ENCODE peak calls at places on chromosomes 12 and 14, in six cellular contexts. N is IMR-90, M is mesenchymal stem cell, F is mesendoderm, G is H1, Z is H9. V is an unnamed sample.

GRCh38 chr12:118633071-118633470 is 256.7 kb downstream of the SUDS3 start:
- DNase-seq in N (no peak), M (no peak), F (no peak), G (no peak), Z (no peak), V (peak)

GRCh38 chr14:55398679-55399078 is 13.0 kb downstream of the ATG14 start:
- DNase-seq in N (peak), M (peak), F (no peak), G (no peak), Z (no peak), V (no peak)

GRCh38 chr12:12620730-12621315 is 9.1 kb downstream of the CREBL2 start:
- DNase-seq in N (no peak), M (no peak), F (no peak), G (no peak), Z (no peak), V (no peak)

GRCh38 chr14:95134304-95134933 is 22.9 kb downstream of the DICER1 start:
- DNase-seq in N (peak), M (peak), F (no peak), G (no peak), Z (no peak), V (no peak)

GRCh38 chr14:28264306-28264705 is 502.3 kb upstream of the FOXG1 start:
- DNase-seq in N (no peak), M (no peak), F (no peak), G (no peak), Z (no peak), V (no peak)

GRCh38 chr12:89138048-89138852 is 214.1 kb downstream of the DUSP6 start:
- DNase-seq in N (peak), M (peak), F (no peak), G (no peak), Z (no peak), V (no peak)

GRCh38 chr12:103626498-103626897 is 39.4 kb downstream of the STAB2 start:
- DNase-seq in N (peak), M (peak), F (peak), G (no peak), Z (peak), V (peak)

GRCh38 chr12:103771466-103771865 is 69.6 kb downstream of the NT5DC3 start:
- DNase-seq in N (peak), M (peak), F (peak), G (peak), Z (peak), V (no peak)

GRCh38 chr14:69291891-69292586 is 32.1 kb downstream of the GALNT16 start:
- DNase-seq in N (no peak), M (peak), F (peak), G (no peak), Z (no peak), V (no peak)

GRCh38 chr14:75604979-75605825 is 26.8 kb downstream of the FLVCR2 start:
- DNase-seq in N (no peak), M (no peak), F (peak), G (no peak), Z (no peak), V (no peak)

GRCh38 chr14:63897706-63898105 is 44.9 kb downstream of the SYNE2 start:
- DNase-seq in N (peak), M (peak), F (no peak), G (no peak), Z (no peak), V (no peak)

GRCh38 chr12:14395059-14395778 is 29.7 kb downstream of the ATF7IP start:
- DNase-seq in N (no peak), M (no peak), F (no peak), G (no peak), Z (no peak), V (no peak)

GRCh38 chr14:64983439-64984310 is 3.0 kb upstream of the FNTB start:
- DNase-seq in N (peak), M (peak), F (peak), G (no peak), Z (no peak), V (no peak)

GRCh38 chr14:105497671-105498429 is 6.8 kb downstream of the TEDC1 start:
- DNase-seq in N (no peak), M (no peak), F (no peak), G (no peak), Z (peak), V (no peak)

GRCh38 chr14:75711134-75711795 is 50.2 kb downstream of the TTLL5 start:
- DNase-seq in N (peak), M (peak), F (peak), G (no peak), Z (no peak), V (peak)

GRCh38 chr14:99236386-99237133 is 35.4 kb downstream of the BCL11B start:
- DNase-seq in N (no peak), M (no peak), F (no peak), G (no peak), Z (no peak), V (no peak)

GRCh38 chr14:74642011-74642410 is 30.0 kb upstream of the LTBP2 start:
- DNase-seq in N (peak), M (peak), F (no peak), G (no peak), Z (no peak), V (no peak)

GRCh38 chr12:64810831-64811230 is 13.6 kb upstream of the TBC1D30 start:
- DNase-seq in N (no peak), M (no peak), F (no peak), G (no peak), Z (no peak), V (no peak)

GRCh38 chr12:120514002-120514401 is 15.0 kb downstream of the COQ5 start:
- DNase-seq in N (no peak), M (no peak), F (no peak), G (no peak), Z (no peak), V (no peak)

GRCh38 chr14:103281496-103282231 is 52.4 kb upstream of the EIF5 start:
- DNase-seq in N (peak), M (peak), F (peak), G (no peak), Z (peak), V (no peak)

GRCh38 chr12:19945559-19946485 is 422.5 kb upstream of the PDE3A start:
- DNase-seq in N (peak), M (peak), F (no peak), G (no peak), Z (no peak), V (no peak)

GRCh38 chr12:92338671-92339070 is 193.0 kb upstream of the BTG1 start:
- DNase-seq in N (no peak), M (no peak), F (peak), G (no peak), Z (no peak), V (no peak)

GRCh38 chr14:93970589-93970966 is 5.8 kb downstream of the ASB2 start:
- DNase-seq in N (no peak), M (no peak), F (no peak), G (no peak), Z (no peak), V (no peak)

GRCh38 chr12:97595423-97595822 is 132.8 kb downstream of the RMST start:
- DNase-seq in N (no peak), M (no peak), F (no peak), G (no peak), Z (no peak), V (no peak)

GRCh38 chr12:57347284-57347683 is 83.6 kb downstream of the R3HDM2 start:
- DNase-seq in N (no peak), M (no peak), F (no peak), G (no peak), Z (no peak), V (no peak)

GRCh38 chr14:94532462-94532861 is 23.2 kb upstream of the SERPINA12 start:
- DNase-seq in N (no peak), M (no peak), F (no peak), G (no peak), Z (no peak), V (no peak)

GRCh38 chr12:109937371-109937770 is 37.3 kb downstream of the TCHP start:
- DNase-seq in N (no peak), M (no peak), F (no peak), G (no peak), Z (no peak), V (no peak)

GRCh38 chr12:57456145-57456700 is 1.1 kb downstream of the INHBE start:
- DNase-seq in N (peak), M (peak), F (peak), G (no peak), Z (peak), V (peak)

GRCh38 chr12:120842595-120842994 is 61.6 kb downstream of the SPPL3 start:
- DNase-seq in N (peak), M (no peak), F (no peak), G (no peak), Z (no peak), V (no peak)

GRCh38 chr14:55052259-55052930 is 948 bp downstream of the MAPK1IP1L start:
- DNase-seq in N (peak), M (peak), F (no peak), G (no peak), Z (no peak), V (no peak)

GRCh38 chr14:98953544-98954346 is 318.3 kb downstream of the BCL11B start:
- DNase-seq in N (no peak), M (no peak), F (no peak), G (no peak), Z (peak), V (no peak)

GRCh38 chr12:124318336-124319020 is 23.6 kb downstream of the RFLNA start:
- DNase-seq in N (no peak), M (no peak), F (peak), G (no peak), Z (peak), V (no peak)

GRCh38 chr12:116694653-116695463 is 43.0 kb downstream of the SPRING1 start:
- DNase-seq in N (no peak), M (no peak), F (no peak), G (no peak), Z (no peak), V (no peak)

GRCh38 chr14:85607571-85608219 is 77.8 kb downstream of the FLRT2 start:
- DNase-seq in N (peak), M (peak), F (no peak), G (no peak), Z (no peak), V (no peak)

GRCh38 chr14:90491221-90491867 is 94.5 kb downstream of the CALM1 start:
- DNase-seq in N (peak), M (no peak), F (peak), G (no peak), Z (no peak), V (no peak)

GRCh38 chr12:50039151-50039835 is 14.0 kb upstream of the RACGAP1 start:
- DNase-seq in N (peak), M (peak), F (peak), G (peak), Z (peak), V (peak)

GRCh38 chr12:104769207-104769606 is 188.9 kb downstream of the SLC41A2 start:
- DNase-seq in N (no peak), M (no peak), F (no peak), G (no peak), Z (no peak), V (no peak)

GRCh38 chr14:51176819-51177218 is 63.2 kb upstream of the TMX1 start:
- DNase-seq in N (no peak), M (no peak), F (no peak), G (no peak), Z (no peak), V (no peak)

GRCh38 chr12:34599530-34600513 is 577.5 kb downstream of the ALG10 start:
- DNase-seq in N (no peak), M (no peak), F (no peak), G (no peak), Z (no peak), V (no peak)

GRCh38 chr12:103881261-103881660 is 40.2 kb upstream of the NT5DC3 start:
- DNase-seq in N (no peak), M (no peak), F (no peak), G (no peak), Z (no peak), V (no peak)

DNA sequence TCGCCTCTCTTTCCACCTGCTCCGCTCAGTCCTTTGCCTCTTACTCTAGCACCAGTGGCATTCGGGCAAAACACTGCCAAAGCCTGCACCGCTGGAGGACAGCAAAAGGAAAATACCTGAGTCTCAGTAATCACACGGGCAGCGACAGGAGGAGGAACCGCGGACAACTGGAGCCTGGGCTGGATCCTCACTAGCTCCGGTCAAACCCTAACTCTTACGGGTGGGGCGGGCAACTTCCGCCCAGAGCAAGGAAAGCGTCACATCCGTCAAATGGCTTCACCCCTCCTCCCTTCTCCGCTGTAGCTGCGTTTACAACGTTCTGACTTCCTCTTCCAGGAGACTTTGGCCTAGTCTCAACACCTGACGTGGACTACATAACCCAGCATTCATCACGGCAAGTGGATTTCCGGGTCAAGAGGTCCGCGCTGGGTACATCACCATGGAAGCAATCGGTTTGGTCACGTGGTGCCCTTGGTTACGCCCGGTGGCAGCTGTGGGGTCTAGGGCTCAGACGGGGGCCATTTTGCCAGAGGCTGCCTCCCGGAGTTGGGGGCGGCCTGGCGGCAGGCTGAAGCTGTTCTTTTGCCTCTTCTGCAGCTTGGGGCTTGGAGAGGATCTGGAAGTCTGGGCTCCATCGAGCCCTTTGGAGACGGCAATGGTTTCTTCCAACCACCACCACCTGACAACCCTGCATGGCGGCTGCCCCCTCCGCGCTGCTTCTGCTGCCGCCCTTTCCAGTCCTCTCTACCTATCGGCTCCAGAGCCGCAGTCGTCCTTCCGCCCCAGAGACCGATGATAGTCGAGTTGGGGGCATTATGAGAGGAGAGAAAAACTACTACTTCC is at the start of the genes KLHL28 and TOGARAM1:
- DNase-seq in N (peak), M (peak), F (peak), G (peak), Z (peak), V (peak)
- H2BK120ac ChIP-seq in N (peak), M (peak), F (no peak), G (no peak), Z (no peak), V (no peak)

GRCh38 chr12:52433501-52434095 is 573 bp downstream of the KRT75 start:
- DNase-seq in N (no peak), M (no peak), F (no peak), G (no peak), Z (peak), V (no peak)
- H2BK15ac ChIP-seq in N (no peak), M (no peak), F (no peak), G (no peak), Z (no peak), V (no peak)

GRCh38 chr12:93736640-93737178 is 59.5 kb downstream of the CRADD start:
- DNase-seq in N (no peak), M (no peak), F (no peak), G (no peak), Z (no peak), V (no peak)

GRCh38 chr12:93729934-93730333 is 52.8 kb downstream of the CRADD start:
- DNase-seq in N (no peak), M (no peak), F (no peak), G (no peak), Z (no peak), V (no peak)

GRCh38 chr12:93734784-93735183 is 57.6 kb downstream of the CRADD start:
- DNase-seq in N (peak), M (no peak), F (no peak), G (no peak), Z (no peak), V (no peak)

GRCh38 chr12:93733928-93734327 is 56.8 kb downstream of the CRADD start:
- DNase-seq in N (no peak), M (no peak), F (no peak), G (no peak), Z (no peak), V (no peak)

GRCh38 chr12:93733358-93733757 is 56.2 kb downstream of the CRADD start:
- DNase-seq in N (no peak), M (no peak), F (no peak), G (no peak), Z (no peak), V (no peak)
- H2BK120ac ChIP-seq in N (no peak), M (no peak), F (no peak), G (no peak), Z (no peak), V (no peak)

GRCh38 chr12:2679068-2679815 is 115.5 kb upstream of the FKBP4 start:
- DNase-seq in N (no peak), M (no peak), F (no peak), G (no peak), Z (no peak), V (no peak)
- H2BK15ac ChIP-seq in N (no peak), M (no peak), F (no peak), G (no peak), Z (no peak), V (no peak)

GRCh38 chr14:39762576-39763401 is 330.6 kb upstream of the FBXO33 start:
- DNase-seq in N (no peak), M (peak), F (peak), G (no peak), Z (no peak), V (no peak)
- H2BK120ac ChIP-seq in N (no peak), M (peak), F (no peak), G (no peak), Z (no peak), V (no peak)

GRCh38 chr12:44571031-44571550 is 305.0 kb downstream of the NELL2 start:
- DNase-seq in N (no peak), M (no peak), F (peak), G (no peak), Z (no peak), V (no peak)
- H2BK15ac ChIP-seq in N (no peak), M (no peak), F (peak), G (no peak), Z (no peak), V (no peak)

DNA sequence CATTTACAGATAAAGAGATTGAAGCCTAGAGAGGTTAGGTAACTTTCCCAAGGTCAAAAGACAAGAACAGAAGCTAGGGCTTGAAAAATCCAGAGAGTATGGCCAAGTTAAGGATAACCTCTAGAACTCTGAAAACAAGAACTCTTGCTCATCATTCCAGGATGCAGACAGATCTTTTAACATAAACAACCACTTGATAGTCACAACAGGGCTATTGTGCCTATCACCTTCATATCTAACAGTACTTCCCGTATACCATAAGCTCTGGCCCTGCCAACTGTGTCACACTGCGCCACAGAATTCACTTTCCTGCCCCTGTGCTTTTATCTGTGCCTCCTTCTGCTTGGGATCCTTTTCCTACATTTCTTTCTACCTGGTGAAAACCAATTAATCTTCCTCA is 18.2 kb downstream of the ERP29 start:
- DNase-seq in N (peak), M (peak), F (no peak), G (no peak), Z (no peak), V (no peak)
- H2BK120ac ChIP-seq in N (no peak), M (no peak), F (no peak), G (no peak), Z (no peak), V (no peak)